ENCODE peak calls at places on chromosomes 16 and 17, in seven cellular contexts. O is GM10248; E is caudate nucleus; C is activated CD4-positive, alpha-beta T cell treated with anti-CD3 and anti-CD28 coated beads for 24 hours; N is NCI-H446; M is HTR-8/SVneo; R is NCI-H774. V is an unnamed sample.

GRCh38 chr17:77496831-77497577 is 356.2 kb downstream of the SEC14L1 start:
- DNase-seq in O (no peak), E (no peak), C (no peak), N (no peak), M (no peak), R (no peak), V (no peak)

GRCh38 chr17:19242323-19242722 is 5.2 kb downstream of the EPN2 start:
- DNase-seq in O (no peak), E (no peak), C (no peak), N (no peak), M (no peak), R (no peak), V (no peak)

GRCh38 chr17:15279011-15279477 is 13.9 kb upstream of the PMP22 start:
- DNase-seq in O (no peak), E (no peak), C (no peak), N (no peak), M (peak), R (no peak), V (peak)

GRCh38 chr17:2138318-2138717 is 83.4 kb downstream of the HIC1 start:
- DNase-seq in O (peak), E (no peak), C (no peak), N (no peak), M (no peak), R (no peak), V (peak)

GRCh38 chr16:67537636-67538591 is 9.3 kb downstream of the RIPOR1 start:
- DNase-seq in O (peak), E (no peak), C (no peak), N (no peak), M (peak), R (no peak), V (no peak)

GRCh38 chr17:75031972-75032895 is 14.5 kb downstream of the ATP5PD start:
- DNase-seq in O (peak), E (peak), C (peak), N (peak), M (peak), R (peak), V (peak)

GRCh38 chr17:67390646-67391480 is 13.8 kb downstream of the PITPNC1 start:
- DNase-seq in O (peak), E (no peak), C (peak), N (peak), M (peak), R (peak), V (peak)

GRCh38 chr16:88706288-88706964 is at the start of the genes CTU2 and RNF166:
- DNase-seq in O (peak), E (peak), C (peak), N (peak), M (peak), R (peak), V (peak)

GRCh38 chr16:4686497-4687210 is 6.7 kb upstream of the NUDT16L1 start:
- DNase-seq in O (no peak), E (no peak), C (no peak), N (no peak), M (no peak), R (no peak), V (no peak)

GRCh38 chr17:46822388-46822921 is 4.0 kb upstream of the WNT3 start:
- DNase-seq in O (peak), E (no peak), C (peak), N (no peak), M (no peak), R (no peak), V (no peak)

GRCh38 chr16:66869424-66869823 is 10.9 kb upstream of the PDP2 start:
- DNase-seq in O (peak), E (no peak), C (no peak), N (no peak), M (no peak), R (no peak), V (no peak)

GRCh38 chr16:80974649-80975376 is 31.9 kb downstream of the CMC2 start:
- DNase-seq in O (no peak), E (no peak), C (no peak), N (peak), M (no peak), R (no peak), V (no peak)

GRCh38 chr17:42283241-42284019 is 4.9 kb upstream of the STAT5A start:
- DNase-seq in O (no peak), E (no peak), C (no peak), N (no peak), M (no peak), R (no peak), V (no peak)

GRCh38 chr16:24774510-24774909 is 45.1 kb downstream of the TNRC6A start:
- DNase-seq in O (no peak), E (no peak), C (no peak), N (no peak), M (no peak), R (no peak), V (no peak)

GRCh38 chr16:50595854-50596253 is 47.7 kb downstream of the NKD1 start:
- DNase-seq in O (no peak), E (no peak), C (no peak), N (no peak), M (no peak), R (no peak), V (no peak)

GRCh38 chr17:2056221-2057129 is 1.6 kb downstream of the HIC1 start:
- DNase-seq in O (peak), E (no peak), C (no peak), N (no peak), M (no peak), R (no peak), V (no peak)

GRCh38 chr17:28734712-28735241 is 6.2 kb downstream of the NEK8 start:
- DNase-seq in O (no peak), E (no peak), C (no peak), N (no peak), M (no peak), R (no peak), V (no peak)

GRCh38 chr16:9257843-9258242 is 166.4 kb downstream of the HAPSTR1 start:
- DNase-seq in O (no peak), E (no peak), C (no peak), N (no peak), M (no peak), R (no peak), V (no peak)

GRCh38 chr16:75108792-75109731 is 7.5 kb downstream of the LDHD start:
- DNase-seq in O (peak), E (no peak), C (peak), N (peak), M (peak), R (no peak), V (peak)

GRCh38 chr16:67086829-67087228 is 22.9 kb upstream of the PHAF1 start:
- DNase-seq in O (no peak), E (no peak), C (no peak), N (no peak), M (no peak), R (no peak), V (no peak)

GRCh38 chr16:66296591-66296990 is 69.9 kb upstream of the CDH5 start:
- DNase-seq in O (no peak), E (no peak), C (no peak), N (no peak), M (no peak), R (no peak), V (no peak)

GRCh38 chr16:86029131-86029741 is 130.3 kb downstream of the IRF8 start:
- DNase-seq in O (no peak), E (no peak), C (no peak), N (no peak), M (no peak), R (no peak), V (peak)

GRCh38 chr16:49556252-49557069 is 182.9 kb downstream of the C16orf78 start:
- DNase-seq in O (no peak), E (no peak), C (no peak), N (peak), M (no peak), R (peak), V (peak)

GRCh38 chr16:72946474-72947194 is 101.3 kb downstream of the ZFHX3 start:
- DNase-seq in O (no peak), E (no peak), C (no peak), N (no peak), M (no peak), R (no peak), V (no peak)

GRCh38 chr16:77211880-77212735 is 12.9 kb downstream of the SYCE1L start:
- DNase-seq in O (peak), E (no peak), C (peak), N (peak), M (no peak), R (peak), V (peak)

GRCh38 chr17:63911657-63912100 is 621 bp upstream of the CSHL1 start:
- DNase-seq in O (peak), E (no peak), C (peak), N (no peak), M (peak), R (peak), V (no peak)

GRCh38 chr16:74279266-74279665 is 17.3 kb upstream of the PSMD7 start:
- DNase-seq in O (no peak), E (no peak), C (no peak), N (no peak), M (no peak), R (no peak), V (no peak)

GRCh38 chr17:51351890-51352289 is 91.5 kb downstream of the UTP18 start:
- DNase-seq in O (no peak), E (no peak), C (no peak), N (peak), M (no peak), R (no peak), V (no peak)

GRCh38 chr17:4232168-4232813 is 31.5 kb downstream of the ANKFY1 start:
- DNase-seq in O (no peak), E (no peak), C (no peak), N (no peak), M (no peak), R (no peak), V (no peak)

GRCh38 chr17:48439875-48440505 is 10.0 kb upstream of the SKAP1 start:
- DNase-seq in O (peak), E (no peak), C (no peak), N (no peak), M (no peak), R (no peak), V (no peak)

V was measured in H4.